ENCODE peak calls at places on chromosomes 12 and 14, in seven cellular contexts. A, O, L, C, M, F and B are unnamed samples.

GRCh38 chr14:85531594-85532391 is 1.8 kb downstream of the FLRT2 start:
- DNase-seq in A (peak), O (peak), L (no peak), C (peak), M (no peak), F (peak), B (peak)

GRCh38 chr14:29821665-29822429 is 105.8 kb downstream of the PRKD1 start:
- DNase-seq in A (peak), O (no peak), L (no peak), C (no peak), M (no peak), F (no peak), B (no peak)

GRCh38 chr12:6961278-6961694 is 9.2 kb downstream of the PHB2 start:
- DNase-seq in A (peak), O (peak), L (peak), C (peak), M (peak), F (no peak), B (peak)

GRCh38 chr14:57709909-57710308 is 156.0 kb downstream of the SLC35F4 start:
- DNase-seq in A (no peak), O (no peak), L (no peak), C (no peak), M (no peak), F (no peak), B (no peak)

GRCh38 chr12:27342551-27342950 is 9.9 kb downstream of the BMAL2 start:
- DNase-seq in A (no peak), O (no peak), L (no peak), C (no peak), M (no peak), F (no peak), B (no peak)

GRCh38 chr12:101564912-101565311 is 29.9 kb upstream of the MYBPC1 start:
- DNase-seq in A (peak), O (no peak), L (no peak), C (no peak), M (no peak), F (no peak), B (peak)

GRCh38 chr12:117792471-117792870 is 176.3 kb downstream of the KSR2 start:
- DNase-seq in A (no peak), O (no peak), L (no peak), C (no peak), M (no peak), F (no peak), B (no peak)

GRCh38 chr12:114678718-114679117 is 5.3 kb downstream of the TBX3 start:
- DNase-seq in A (no peak), O (no peak), L (no peak), C (no peak), M (no peak), F (no peak), B (no peak)

GRCh38 chr12:20212658-20213387 is 155.5 kb upstream of the PDE3A start:
- DNase-seq in A (peak), O (peak), L (no peak), C (peak), M (no peak), F (peak), B (no peak)

GRCh38 chr12:737117-737739 is 15.2 kb upstream of the WNK1 start:
- DNase-seq in A (no peak), O (no peak), L (no peak), C (no peak), M (no peak), F (no peak), B (no peak)

GRCh38 chr12:104340917-104341611 is 37.5 kb downstream of the EID3 start:
- DNase-seq in A (no peak), O (no peak), L (no peak), C (no peak), M (no peak), F (no peak), B (no peak)

GRCh38 chr14:23512156-23512555 is 39.4 kb downstream of the ZFHX2 start:
- DNase-seq in A (no peak), O (no peak), L (peak), C (no peak), M (no peak), F (no peak), B (peak)

GRCh38 chr12:3725267-3726115 is 27.4 kb downstream of the CRACR2A start:
- DNase-seq in A (no peak), O (peak), L (no peak), C (no peak), M (no peak), F (no peak), B (no peak)